ENCODE peak calls at places on chromosomes 11 and 22, in four cellular contexts. T, I, K and J are unnamed samples. For H3K4me1 and H3K27me3, the result is how much of the 10 kb centered on the place peaks cover.

GRCh38 chr11:13261600-13262061 is 16.0 kb upstream of the BMAL1 start:
- DNase-seq in T (no peak), I (no peak), K (no peak), J (no peak)

GRCh38 chr11:2745511-2745910 is 45.7 kb upstream of the KCNQ1OT1 start:
- DNase-seq in T (no peak), I (no peak), K (no peak), J (no peak)

GRCh38 chr11:2741377-2742131 is 41.8 kb upstream of the KCNQ1OT1 start:
- DNase-seq in T (no peak), I (no peak), K (no peak), J (no peak)

GRCh38 chr11:123838659-123839058 is 32.5 kb upstream of the OR6M1 start:
- DNase-seq in T (no peak), I (no peak), K (no peak), J (no peak)

GRCh38 chr11:114196994-114197702 is 99.1 kb upstream of the NNMT start:
- DNase-seq in T (no peak), I (no peak), K (peak), J (no peak)

GRCh38 chr11:103586756-103587155 is 449.7 kb upstream of the DDI1 start:
- DNase-seq in T (no peak), I (no peak), K (no peak), J (no peak)

GRCh38 chr22:27480487-27480886 is 321.1 kb downstream of the MN1 start:
- DNase-seq in T (no peak), I (no peak), K (no peak), J (no peak)

GRCh38 chr11:72741429-72741833 is 10.8 kb downstream of the ARAP1 start:
- DNase-seq in T (no peak), I (no peak), K (peak), J (no peak)

GRCh38 chr11:24298126-24298525 is 198.7 kb upstream of the LUZP2 start:
- DNase-seq in T (no peak), I (no peak), K (no peak), J (no peak)

GRCh38 chr11:125062931-125063428 is at the start of gene SLC37A2:
- DNase-seq in T (peak), I (peak), K (peak), J (peak)

GRCh38 chr11:116953525-116954284 is 116.3 kb upstream of the APOA1 start:
- DNase-seq in T (no peak), I (no peak), K (no peak), J (no peak)

GRCh38 chr11:75342966-75343870 is 8.2 kb downstream of the ARRB1 start:
- DNase-seq in T (no peak), I (peak), K (no peak), J (peak)
- H3K4me1 ChIP-seq in T (under half), I (half or more), K (half or more), J (half or more)

GRCh38 chr11:316031-316701 is 2.3 kb downstream of the IFITM1 start:
- DNase-seq in T (no peak), I (no peak), K (no peak), J (no peak)
- H3K4me3 ChIP-seq in T (no peak), I (no peak), K (peak), J (peak)

GRCh38 chr22:44971651-44972362 is 38.0 kb downstream of the PHF21B start:
- DNase-seq in T (no peak), I (no peak), K (no peak), J (no peak)

GRCh38 chr22:44969817-44970216 is 40.0 kb downstream of the PHF21B start:
- DNase-seq in T (no peak), I (no peak), K (no peak), J (no peak)

GRCh38 chr22:44968736-44969135 is 41.1 kb downstream of the PHF21B start:
- DNase-seq in T (no peak), I (no peak), K (no peak), J (no peak)

GRCh38 chr22:44972363-44973083 is 37.3 kb downstream of the PHF21B start:
- DNase-seq in T (no peak), I (no peak), K (peak), J (no peak)

GRCh38 chr22:44970291-44970690 is 39.5 kb downstream of the PHF21B start:
- DNase-seq in T (no peak), I (no peak), K (no peak), J (no peak)
- H3K27me3 ChIP-seq in T (under half), I (under half), K (under half), J (under half)

GRCh38 chr22:46770726-46771125 is 8.3 kb downstream of the TBC1D22A start:
- DNase-seq in T (no peak), I (no peak), K (peak), J (no peak)
- H3K4me1 ChIP-seq in T (under half), I (under half), K (half or more), J (under half)

DNA sequence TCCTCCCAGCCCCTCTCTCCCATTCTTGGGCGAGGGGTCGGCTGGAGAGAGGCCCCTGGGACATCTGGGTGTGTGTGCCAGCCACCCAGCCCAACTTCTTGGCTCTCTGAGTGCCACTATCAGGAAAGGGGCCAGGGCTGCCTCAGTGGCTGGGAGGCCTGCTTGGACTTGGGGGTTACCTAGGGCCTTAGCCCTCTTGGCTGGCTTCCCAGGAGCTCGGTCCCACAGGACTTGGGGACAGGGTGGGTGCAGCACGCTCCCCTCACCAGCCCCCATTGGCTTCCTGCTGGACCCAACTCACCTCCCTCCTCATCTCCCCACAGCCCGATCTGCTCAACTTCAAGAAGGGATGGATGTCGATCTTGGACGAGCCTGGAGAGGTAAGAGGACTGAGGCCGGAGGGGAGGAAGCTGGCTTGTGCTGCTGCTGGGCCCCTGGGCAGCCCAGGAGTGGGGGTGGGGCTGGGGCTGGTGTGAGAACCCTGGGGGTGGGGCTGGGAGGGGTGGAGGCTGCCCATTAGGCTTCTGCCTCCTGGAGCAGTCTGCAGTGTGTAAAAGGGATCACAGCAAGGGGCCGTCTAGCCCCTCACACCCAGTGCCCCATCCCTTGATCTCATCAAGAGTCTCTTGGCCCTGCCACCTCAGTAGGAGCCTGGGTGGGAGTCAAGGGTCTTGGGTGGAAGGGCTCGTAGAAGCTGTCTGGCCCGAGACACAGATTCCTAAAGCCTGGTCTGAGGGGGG is 54.8 kb downstream of the TRIOBP start:
- DNase-seq in T (no peak), I (no peak), K (no peak), J (no peak)
- H3K4me3 ChIP-seq in T (no peak), I (no peak), K (no peak), J (no peak)

GRCh38 chr22:49104434-49104833 is 723.2 kb downstream of the BRD1 start:
- DNase-seq in T (no peak), I (no peak), K (no peak), J (no peak)
- H3K27me3 ChIP-seq in T (under half), I (under half), K (under half), J (under half)

GRCh38 chr22:19590696-19591095 is 66.5 kb upstream of the CLDN5 start:
- DNase-seq in T (no peak), I (no peak), K (no peak), J (no peak)

GRCh38 chr22:19582033-19582693 is 58.0 kb upstream of the CLDN5 start:
- DNase-seq in T (no peak), I (no peak), K (no peak), J (no peak)

GRCh38 chr22:19591568-19591967 is 67.4 kb upstream of the CLDN5 start:
- DNase-seq in T (no peak), I (no peak), K (no peak), J (no peak)

GRCh38 chr22:19592464-19592863 is 68.3 kb upstream of the CLDN5 start:
- DNase-seq in T (no peak), I (no peak), K (no peak), J (no peak)

GRCh38 chr22:19586922-19587684 is 62.9 kb upstream of the CLDN5 start:
- DNase-seq in T (no peak), I (no peak), K (no peak), J (no peak)
- H3K4me1 ChIP-seq in T (under half), I (under half), K (under half), J (under half)

DNA sequence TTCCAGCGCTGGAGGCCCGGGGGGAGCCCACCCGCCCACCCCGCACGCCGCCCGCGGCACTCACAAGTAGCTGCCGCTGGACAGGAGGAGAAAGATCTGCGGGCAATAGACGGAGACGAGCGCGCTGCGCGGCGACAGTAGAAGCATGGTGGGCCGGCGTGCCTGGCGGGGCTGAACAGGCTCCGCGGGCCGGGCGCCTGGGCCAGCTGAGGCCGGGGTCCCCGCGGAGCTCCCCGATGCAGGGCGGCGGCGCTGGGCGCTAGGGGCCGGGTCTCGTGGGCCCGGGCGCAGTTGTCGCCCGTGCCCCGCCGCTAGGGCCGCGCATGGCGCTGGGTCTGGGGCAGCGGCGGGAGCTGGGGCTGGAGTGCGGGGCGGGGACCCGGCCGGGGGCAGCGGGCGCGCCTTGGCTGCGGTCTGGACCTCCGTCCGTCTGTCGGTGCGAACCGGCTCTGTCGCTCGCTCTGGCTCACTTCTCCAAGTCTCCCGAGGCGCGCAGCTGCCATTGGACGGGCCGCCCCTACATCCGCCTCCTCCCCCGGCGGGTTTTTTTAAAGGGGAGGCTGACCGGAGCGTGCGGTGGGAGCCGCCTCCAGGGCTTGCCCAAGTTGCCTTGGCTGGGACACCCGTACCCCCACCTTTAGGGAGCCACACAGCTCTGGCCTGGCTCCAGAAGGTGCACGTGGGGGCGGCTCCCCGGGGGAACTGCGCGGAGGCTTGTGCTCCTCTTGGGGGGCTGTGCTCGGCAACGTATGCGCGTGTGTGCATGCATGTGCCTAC is 4.7 kb downstream of the WNT7B start:
- DNase-seq in T (peak), I (no peak), K (no peak), J (no peak)
- H3K4me3 ChIP-seq in T (peak), I (no peak), K (no peak), J (no peak)